ENCODE peak calls at places on chromosomes 12 and 14, in ten cellular contexts. One of them, this sample, is unnamed.

GRCh38 chr12:53115891-53116675 is 12.8 kb downstream of the SOAT2 start:
- DNase-seq in heart left ventricle: peak
- DNase-seq in NCI-H1436: no peak
- DNase-seq in dermis microvascular lymphatic vessel endothelial cell: no peak
- DNase-seq in amniotic stem cell: no peak
- DNase-seq in tibial nerve: no peak
- DNase-seq in mucosa of gallbladder: no peak
- DNase-seq in SJSA1: no peak
- DNase-seq in GM03348: no peak
- DNase-seq in endodermal cell: no peak
- DNase-seq in this sample: no peak

GRCh38 chr12:105214670-105215375 is 21.2 kb downstream of the APPL2 start:
- DNase-seq in heart left ventricle: no peak
- DNase-seq in tibial nerve: no peak
- DNase-seq in dermis microvascular lymphatic vessel endothelial cell: peak
- DNase-seq in NCI-H1436: no peak
- DNase-seq in SJSA1: peak
- DNase-seq in endodermal cell: no peak
- DNase-seq in mucosa of gallbladder: peak
- DNase-seq in amniotic stem cell: no peak
- DNase-seq in GM03348: peak
- DNase-seq in this sample: no peak

GRCh38 chr12:47884501-47884900 is 20.3 kb downstream of the VDR start:
- DNase-seq in dermis microvascular lymphatic vessel endothelial cell: no peak
- DNase-seq in mucosa of gallbladder: no peak
- DNase-seq in GM03348: no peak
- DNase-seq in amniotic stem cell: no peak
- DNase-seq in NCI-H1436: no peak
- DNase-seq in tibial nerve: no peak
- DNase-seq in SJSA1: no peak
- DNase-seq in heart left ventricle: no peak
- DNase-seq in endodermal cell: no peak
- DNase-seq in this sample: no peak

GRCh38 chr12:130523863-130524614 is 186.4 kb downstream of the PIWIL1 start:
- DNase-seq in NCI-H1436: no peak
- DNase-seq in GM03348: no peak
- DNase-seq in heart left ventricle: no peak
- DNase-seq in dermis microvascular lymphatic vessel endothelial cell: no peak
- DNase-seq in amniotic stem cell: no peak
- DNase-seq in SJSA1: peak
- DNase-seq in mucosa of gallbladder: no peak
- DNase-seq in endodermal cell: no peak
- DNase-seq in tibial nerve: no peak
- DNase-seq in this sample: no peak

GRCh38 chr14:79584679-79585078 is 626.6 kb downstream of the DIO2 start:
- DNase-seq in NCI-H1436: no peak
- DNase-seq in amniotic stem cell: peak
- DNase-seq in heart left ventricle: no peak
- DNase-seq in SJSA1: peak
- DNase-seq in dermis microvascular lymphatic vessel endothelial cell: peak
- DNase-seq in GM03348: peak
- DNase-seq in mucosa of gallbladder: no peak
- DNase-seq in tibial nerve: no peak
- DNase-seq in endodermal cell: no peak
- DNase-seq in this sample: no peak

GRCh38 chr12:45216983-45217485 is 1.1 kb downstream of the ANO6 start:
- DNase-seq in tibial nerve: no peak
- DNase-seq in SJSA1: no peak
- DNase-seq in amniotic stem cell: no peak
- DNase-seq in NCI-H1436: no peak
- DNase-seq in endodermal cell: no peak
- DNase-seq in dermis microvascular lymphatic vessel endothelial cell: peak
- DNase-seq in GM03348: no peak
- DNase-seq in heart left ventricle: no peak
- DNase-seq in mucosa of gallbladder: no peak
- DNase-seq in this sample: peak

GRCh38 chr12:10851243-10851858 is 2.1 kb upstream of the PRR4 start:
- DNase-seq in tibial nerve: no peak
- DNase-seq in GM03348: no peak
- DNase-seq in endodermal cell: no peak
- DNase-seq in NCI-H1436: no peak
- DNase-seq in mucosa of gallbladder: no peak
- DNase-seq in dermis microvascular lymphatic vessel endothelial cell: no peak
- DNase-seq in amniotic stem cell: no peak
- DNase-seq in SJSA1: no peak
- DNase-seq in heart left ventricle: no peak
- DNase-seq in this sample: no peak

GRCh38 chr14:68359862-68360552 is 432.9 kb downstream of the ZFP36L1 start:
- DNase-seq in SJSA1: no peak
- DNase-seq in amniotic stem cell: no peak
- DNase-seq in mucosa of gallbladder: peak
- DNase-seq in heart left ventricle: peak
- DNase-seq in GM03348: peak
- DNase-seq in tibial nerve: peak
- DNase-seq in NCI-H1436: no peak
- DNase-seq in dermis microvascular lymphatic vessel endothelial cell: no peak
- DNase-seq in endodermal cell: no peak
- DNase-seq in this sample: no peak

GRCh38 chr12:132477009-132477702 is 12.8 kb upstream of the FBRSL1 start:
- DNase-seq in endodermal cell: no peak
- DNase-seq in SJSA1: no peak
- DNase-seq in GM03348: no peak
- DNase-seq in amniotic stem cell: no peak
- DNase-seq in heart left ventricle: no peak
- DNase-seq in dermis microvascular lymphatic vessel endothelial cell: no peak
- DNase-seq in NCI-H1436: no peak
- DNase-seq in mucosa of gallbladder: no peak
- DNase-seq in tibial nerve: no peak
- DNase-seq in this sample: peak

GRCh38 chr12:22271036-22271435 is 63.5 kb downstream of the ST8SIA1 start:
- DNase-seq in endodermal cell: no peak
- DNase-seq in GM03348: peak
- DNase-seq in NCI-H1436: no peak
- DNase-seq in SJSA1: peak
- DNase-seq in heart left ventricle: no peak
- DNase-seq in dermis microvascular lymphatic vessel endothelial cell: peak
- DNase-seq in amniotic stem cell: no peak
- DNase-seq in mucosa of gallbladder: no peak
- DNase-seq in tibial nerve: no peak
- DNase-seq in this sample: no peak

GRCh38 chr14:91363776-91364523 is 53.7 kb downstream of the CCDC88C start:
- DNase-seq in dermis microvascular lymphatic vessel endothelial cell: no peak
- DNase-seq in tibial nerve: no peak
- DNase-seq in endodermal cell: peak
- DNase-seq in NCI-H1436: peak
- DNase-seq in mucosa of gallbladder: no peak
- DNase-seq in amniotic stem cell: no peak
- DNase-seq in SJSA1: no peak
- DNase-seq in heart left ventricle: no peak
- DNase-seq in GM03348: no peak
- DNase-seq in this sample: peak

GRCh38 chr12:125083092-125083491 is 17.9 kb downstream of the AACS start:
- DNase-seq in mucosa of gallbladder: no peak
- DNase-seq in dermis microvascular lymphatic vessel endothelial cell: no peak
- DNase-seq in SJSA1: no peak
- DNase-seq in amniotic stem cell: no peak
- DNase-seq in NCI-H1436: no peak
- DNase-seq in heart left ventricle: no peak
- DNase-seq in GM03348: no peak
- DNase-seq in tibial nerve: no peak
- DNase-seq in endodermal cell: no peak
- DNase-seq in this sample: no peak

GRCh38 chr12:78181544-78182162 is 351.0 kb downstream of the NAV3 start:
- DNase-seq in heart left ventricle: no peak
- DNase-seq in amniotic stem cell: no peak
- DNase-seq in tibial nerve: no peak
- DNase-seq in endodermal cell: peak
- DNase-seq in SJSA1: no peak
- DNase-seq in mucosa of gallbladder: no peak
- DNase-seq in NCI-H1436: peak
- DNase-seq in GM03348: no peak
- DNase-seq in dermis microvascular lymphatic vessel endothelial cell: peak
- DNase-seq in this sample: peak

GRCh38 chr12:130856088-130856487 is 15.8 kb upstream of the RAN start:
- DNase-seq in amniotic stem cell: no peak
- DNase-seq in GM03348: no peak
- DNase-seq in tibial nerve: no peak
- DNase-seq in heart left ventricle: no peak
- DNase-seq in dermis microvascular lymphatic vessel endothelial cell: no peak
- DNase-seq in endodermal cell: no peak
- DNase-seq in SJSA1: no peak
- DNase-seq in mucosa of gallbladder: no peak
- DNase-seq in NCI-H1436: no peak
- DNase-seq in this sample: no peak

GRCh38 chr12:113030875-113031525 is 25.5 kb upstream of the DTX1 start:
- DNase-seq in tibial nerve: peak
- DNase-seq in NCI-H1436: no peak
- DNase-seq in amniotic stem cell: peak
- DNase-seq in SJSA1: peak
- DNase-seq in dermis microvascular lymphatic vessel endothelial cell: peak
- DNase-seq in mucosa of gallbladder: peak
- DNase-seq in endodermal cell: peak
- DNase-seq in heart left ventricle: no peak
- DNase-seq in GM03348: peak
- DNase-seq in this sample: peak

GRCh38 chr14:105087308-105087962 is 22.2 kb upstream of the GPR132 start:
- DNase-seq in tibial nerve: no peak
- DNase-seq in mucosa of gallbladder: no peak
- DNase-seq in NCI-H1436: no peak
- DNase-seq in GM03348: peak
- DNase-seq in SJSA1: no peak
- DNase-seq in amniotic stem cell: no peak
- DNase-seq in heart left ventricle: peak
- DNase-seq in dermis microvascular lymphatic vessel endothelial cell: no peak
- DNase-seq in endodermal cell: peak
- DNase-seq in this sample: peak

GRCh38 chr12:49059385-49060232 is 985 bp downstream of the KMT2D start:
- DNase-seq in SJSA1: peak
- DNase-seq in GM03348: peak
- DNase-seq in amniotic stem cell: no peak
- DNase-seq in tibial nerve: no peak
- DNase-seq in mucosa of gallbladder: no peak
- DNase-seq in NCI-H1436: no peak
- DNase-seq in endodermal cell: peak
- DNase-seq in heart left ventricle: no peak
- DNase-seq in dermis microvascular lymphatic vessel endothelial cell: peak
- DNase-seq in this sample: peak

GRCh38 chr12:159131-159782 is 54.7 kb downstream of the SLC6A12 start:
- DNase-seq in dermis microvascular lymphatic vessel endothelial cell: no peak
- DNase-seq in NCI-H1436: no peak
- DNase-seq in SJSA1: no peak
- DNase-seq in GM03348: no peak
- DNase-seq in mucosa of gallbladder: no peak
- DNase-seq in heart left ventricle: no peak
- DNase-seq in endodermal cell: no peak
- DNase-seq in tibial nerve: no peak
- DNase-seq in amniotic stem cell: no peak
- DNase-seq in this sample: no peak

GRCh38 chr14:31207287-31207745 is 277 bp downstream of the HECTD1 start:
- DNase-seq in endodermal cell: no peak
- DNase-seq in SJSA1: peak
- DNase-seq in dermis microvascular lymphatic vessel endothelial cell: no peak
- DNase-seq in NCI-H1436: no peak
- DNase-seq in tibial nerve: peak
- DNase-seq in GM03348: no peak
- DNase-seq in heart left ventricle: no peak
- DNase-seq in amniotic stem cell: peak
- DNase-seq in mucosa of gallbladder: no peak
- DNase-seq in this sample: no peak

GRCh38 chr12:57099062-57099714 is 10.3 kb downstream of the NAB2 start:
- DNase-seq in mucosa of gallbladder: no peak
- DNase-seq in amniotic stem cell: no peak
- DNase-seq in NCI-H1436: no peak
- DNase-seq in heart left ventricle: no peak
- DNase-seq in SJSA1: no peak
- DNase-seq in dermis microvascular lymphatic vessel endothelial cell: no peak
- DNase-seq in GM03348: no peak
- DNase-seq in endodermal cell: no peak
- DNase-seq in tibial nerve: no peak
- DNase-seq in this sample: no peak

GRCh38 chr12:27555928-27556778 is 32.1 kb downstream of the PPFIBP1 start:
- DNase-seq in tibial nerve: no peak
- DNase-seq in NCI-H1436: no peak
- DNase-seq in heart left ventricle: no peak
- DNase-seq in amniotic stem cell: no peak
- DNase-seq in mucosa of gallbladder: no peak
- DNase-seq in SJSA1: no peak
- DNase-seq in GM03348: no peak
- DNase-seq in dermis microvascular lymphatic vessel endothelial cell: peak
- DNase-seq in endodermal cell: no peak
- DNase-seq in this sample: no peak

GRCh38 chr12:108657130-108657745 is 23.5 kb upstream of the SELPLG start:
- DNase-seq in endodermal cell: peak
- DNase-seq in mucosa of gallbladder: peak
- DNase-seq in dermis microvascular lymphatic vessel endothelial cell: no peak
- DNase-seq in SJSA1: no peak
- DNase-seq in amniotic stem cell: no peak
- DNase-seq in GM03348: no peak
- DNase-seq in NCI-H1436: no peak
- DNase-seq in heart left ventricle: no peak
- DNase-seq in tibial nerve: no peak
- DNase-seq in this sample: no peak

GRCh38 chr12:85002778-85003296 is 33.2 kb downstream of the TSPAN19 start:
- DNase-seq in mucosa of gallbladder: no peak
- DNase-seq in heart left ventricle: no peak
- DNase-seq in dermis microvascular lymphatic vessel endothelial cell: no peak
- DNase-seq in endodermal cell: no peak
- DNase-seq in SJSA1: no peak
- DNase-seq in GM03348: no peak
- DNase-seq in NCI-H1436: no peak
- DNase-seq in amniotic stem cell: no peak
- DNase-seq in tibial nerve: no peak
- DNase-seq in this sample: no peak

GRCh38 chr12:2101798-2102197 is 49.0 kb downstream of the CACNA1C start:
- DNase-seq in dermis microvascular lymphatic vessel endothelial cell: no peak
- DNase-seq in SJSA1: no peak
- DNase-seq in heart left ventricle: no peak
- DNase-seq in GM03348: peak
- DNase-seq in NCI-H1436: no peak
- DNase-seq in endodermal cell: no peak
- DNase-seq in mucosa of gallbladder: no peak
- DNase-seq in amniotic stem cell: no peak
- DNase-seq in tibial nerve: no peak
- DNase-seq in this sample: no peak

GRCh38 chr12:57235012-57235727 is 5.7 kb downstream of the SHMT2 start:
- DNase-seq in endodermal cell: peak
- DNase-seq in NCI-H1436: peak
- DNase-seq in dermis microvascular lymphatic vessel endothelial cell: peak
- DNase-seq in heart left ventricle: peak
- DNase-seq in SJSA1: no peak
- DNase-seq in amniotic stem cell: no peak
- DNase-seq in mucosa of gallbladder: peak
- DNase-seq in tibial nerve: no peak
- DNase-seq in GM03348: no peak
- DNase-seq in this sample: no peak

GRCh38 chr12:113772505-113773030 is 193.6 kb downstream of the RBM19 start:
- DNase-seq in dermis microvascular lymphatic vessel endothelial cell: no peak
- DNase-seq in SJSA1: no peak
- DNase-seq in mucosa of gallbladder: no peak
- DNase-seq in NCI-H1436: no peak
- DNase-seq in heart left ventricle: no peak
- DNase-seq in endodermal cell: no peak
- DNase-seq in GM03348: no peak
- DNase-seq in tibial nerve: no peak
- DNase-seq in amniotic stem cell: no peak
- DNase-seq in this sample: no peak

GRCh38 chr12:123139926-123140674 is 10.8 kb downstream of the PITPNM2 start:
- DNase-seq in amniotic stem cell: no peak
- DNase-seq in GM03348: peak
- DNase-seq in SJSA1: no peak
- DNase-seq in tibial nerve: no peak
- DNase-seq in dermis microvascular lymphatic vessel endothelial cell: peak
- DNase-seq in NCI-H1436: no peak
- DNase-seq in mucosa of gallbladder: no peak
- DNase-seq in heart left ventricle: no peak
- DNase-seq in endodermal cell: peak
- DNase-seq in this sample: peak

GRCh38 chr12:3583656-3584334 is 92.8 kb downstream of the PRMT8 start:
- DNase-seq in heart left ventricle: no peak
- DNase-seq in GM03348: no peak
- DNase-seq in tibial nerve: no peak
- DNase-seq in dermis microvascular lymphatic vessel endothelial cell: no peak
- DNase-seq in mucosa of gallbladder: no peak
- DNase-seq in endodermal cell: no peak
- DNase-seq in amniotic stem cell: no peak
- DNase-seq in SJSA1: no peak
- DNase-seq in NCI-H1436: no peak
- DNase-seq in this sample: no peak

This sample was measured in RPMI8226.